ENCODE peak calls at places on chromosomes 4 and X, in seven cellular contexts. O, S, V, U, J, F and C are unnamed samples.

GRCh38 chrX:1026263-1027015 is 186.0 kb downstream of the CRLF2 start:
- DNase-seq in O (no peak), S (peak; percentile 63), V (no peak), U (peak; percentile 74), J (no peak), F (no peak), C (no peak)

GRCh38 chr4:48340276-48340904 is 939 bp upstream of the SLAIN2 start:
- DNase-seq in O (no peak), S (peak; percentile 50), V (peak; percentile 75), U (no peak), J (peak; percentile 66), F (peak; percentile 89), C (no peak)

GRCh38 chr4:128061566-128062536 is 739 bp downstream of the LARP1B start:
- DNase-seq in O (peak; percentile 43), S (peak; percentile 79), V (peak; percentile 74), U (peak; percentile 69), J (peak; percentile 73), F (peak; percentile 81), C (peak; percentile 78)

GRCh38 chrX:14017399-14017798 is 12.3 kb downstream of the GEMIN8 start:
- DNase-seq in O (no peak), S (no peak), V (no peak), U (no peak), J (no peak), F (no peak), C (no peak)

GRCh38 chr4:151004222-151004621 is 10.9 kb downstream of the LRBA start:
- DNase-seq in O (peak; percentile 12), S (no peak), V (no peak), U (no peak), J (no peak), F (peak; percentile 41), C (no peak)

GRCh38 chr4:47075241-47075640 is 43.9 kb downstream of the GABRB1 start:
- DNase-seq in O (no peak), S (no peak), V (no peak), U (peak; percentile 3), J (no peak), F (no peak), C (no peak)

GRCh38 chrX:148823986-148824385 is 323.6 kb downstream of the AFF2 start:
- DNase-seq in O (no peak), S (no peak), V (no peak), U (no peak), J (no peak), F (no peak), C (no peak)

GRCh38 chrX:129957241-129958099 is 25.0 kb upstream of the BCORL1 start:
- DNase-seq in O (peak; percentile 15), S (peak; percentile 77), V (peak; percentile 68), U (peak; percentile 69), J (peak; percentile 87), F (peak; percentile 66), C (peak; percentile 84)

GRCh38 chr4:185282968-185283367 is 73.6 kb downstream of the SNX25 start:
- DNase-seq in O (no peak), S (no peak), V (no peak), U (no peak), J (peak; percentile 37), F (peak; percentile 20), C (no peak)

GRCh38 chr4:89765966-89766365 is 71.0 kb downstream of the SNCA start:
- DNase-seq in O (no peak), S (no peak), V (no peak), U (no peak), J (no peak), F (peak; percentile 68), C (no peak)

GRCh38 chr4:153151535-153152452 is 52.4 kb upstream of the TRIM2 start:
- DNase-seq in O (no peak), S (no peak), V (peak; percentile 92), U (no peak), J (peak; percentile 98), F (peak; percentile 45), C (peak; percentile 39)

GRCh38 chr4:40576651-40577480 is 52.8 kb downstream of the RBM47 start:
- DNase-seq in O (peak; percentile 66), S (peak; percentile 56), V (peak; percentile 93), U (peak; percentile 82), J (peak; percentile 41), F (peak; percentile 92), C (no peak)

GRCh38 chr4:118756958-118757357 is 71.8 kb downstream of the METTL14 start:
- DNase-seq in O (no peak), S (no peak), V (no peak), U (no peak), J (no peak), F (no peak), C (no peak)

GRCh38 chr4:165440415-165440882 is 61.6 kb downstream of the CPE start:
- DNase-seq in O (peak; percentile 42), S (no peak), V (peak; percentile 18), U (no peak), J (peak; percentile 21), F (peak; percentile 65), C (peak; percentile 36)

GRCh38 chr4:112509243-112510190 is 6.5 kb downstream of the NEUROG2 start:
- DNase-seq in O (no peak), S (no peak), V (no peak), U (no peak), J (peak; percentile 59), F (peak; percentile 59), C (peak; percentile 49)

GRCh38 chrX:154541896-154542722 is 4.5 kb downstream of the G6PD start:
- DNase-seq in O (peak; percentile 34), S (no peak), V (peak; percentile 68), U (no peak), J (no peak), F (peak; percentile 79), C (no peak)

GRCh38 chrX:12421918-12422317 is 283.6 kb downstream of the FRMPD4 start:
- DNase-seq in O (no peak), S (no peak), V (no peak), U (no peak), J (no peak), F (no peak), C (no peak)

GRCh38 chrX:10110984-10111363 is 45.8 kb upstream of the CLCN4 start:
- DNase-seq in O (no peak), S (no peak), V (no peak), U (peak; percentile 57), J (no peak), F (peak; percentile 43), C (no peak)

GRCh38 chrX:39399387-39399786 is 598.1 kb downstream of the MID1IP1 start:
- DNase-seq in O (no peak), S (no peak), V (no peak), U (no peak), J (no peak), F (no peak), C (no peak)

GRCh38 chr4:98919996-98920395 is 8.9 kb downstream of the EIF4E start:
- DNase-seq in O (no peak), S (no peak), V (no peak), U (no peak), J (no peak), F (peak; percentile 58), C (no peak)

GRCh38 chr4:81039351-81040174 is 9.1 kb downstream of the BMP3 start:
- DNase-seq in O (no peak), S (peak; percentile 85), V (peak; percentile 19), U (no peak), J (peak; percentile 11), F (peak; percentile 17), C (no peak)

GRCh38 chr4:81038636-81039350 is 8.3 kb downstream of the BMP3 start:
- DNase-seq in O (no peak), S (no peak), V (no peak), U (no peak), J (no peak), F (peak; percentile 8), C (no peak)

GRCh38 chr4:81042578-81043365 is 12.3 kb downstream of the BMP3 start:
- DNase-seq in O (no peak), S (no peak), V (no peak), U (no peak), J (no peak), F (no peak), C (no peak)

GRCh38 chr4:81040175-81040659 is 9.7 kb downstream of the BMP3 start:
- DNase-seq in O (no peak), S (peak; percentile 82), V (peak; percentile 49), U (peak; percentile 45), J (peak; percentile 71), F (peak; percentile 68), C (peak; percentile 15)
- H3K9me2 ChIP-seq in O (no peaks in the 10 kb centered on the region), S (no peaks in the 10 kb centered on the region), V (no peaks in the 10 kb centered on the region), U (no peaks in the 10 kb centered on the region), J (no peaks in the 10 kb centered on the region), F (no peaks in the 10 kb centered on the region), C (no peaks in the 10 kb centered on the region)

DNA sequence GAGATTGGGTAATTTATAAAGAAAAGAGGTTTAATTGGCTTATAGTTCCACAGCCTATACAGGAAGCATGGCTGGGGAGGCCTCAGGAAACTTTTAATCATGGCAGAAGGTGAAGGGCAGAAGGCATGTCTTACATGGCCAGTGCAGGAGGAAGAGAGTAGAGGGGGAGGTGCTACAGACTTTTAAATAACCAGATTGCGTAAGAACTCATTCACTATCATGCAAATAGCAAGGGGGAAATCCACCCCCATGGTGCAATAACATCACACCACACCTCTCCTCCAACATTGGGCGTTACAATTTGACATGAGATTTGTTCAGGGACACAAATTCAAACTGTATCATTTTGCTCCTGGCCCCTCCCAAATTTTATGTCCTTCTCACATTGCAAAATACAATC is 353.8 kb upstream of the PABPC5 start:
- DNase-seq in O (no peak), S (no peak), V (no peak), U (no peak), J (no peak), F (no peak), C (no peak)
- H2AFZ ChIP-seq in O (no peak overlapping the region), S (no peak overlapping the region), V (no peak overlapping the region), U (no peak overlapping the region), J (no peak overlapping the region), F (no peak overlapping the region), C (no peak overlapping the region)

DNA sequence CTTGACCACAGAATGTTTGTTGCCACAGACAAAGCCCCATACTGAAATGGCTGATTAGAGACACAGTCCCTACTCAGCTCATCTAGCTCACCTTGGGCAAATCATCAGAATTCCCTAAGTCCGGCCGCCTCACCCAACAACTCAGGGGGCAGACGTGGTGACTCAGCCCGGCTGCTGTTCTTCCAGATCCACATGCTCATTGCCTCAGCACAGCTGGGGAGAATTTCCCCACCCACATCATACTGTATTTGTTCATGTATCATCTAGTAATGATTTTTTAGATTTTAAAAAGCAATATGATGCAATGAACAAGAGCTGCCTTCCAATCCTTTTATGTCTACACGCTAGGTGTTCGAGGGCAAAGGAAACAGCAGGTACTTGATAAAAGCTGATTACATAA is 333.8 kb upstream of the TENM3 start:
- DNase-seq in O (no peak), S (no peak), V (peak; percentile 55), U (no peak), J (no peak), F (peak; percentile 40), C (no peak)
- H3K9me2 ChIP-seq in O (no peaks in the 10 kb centered on the region), S (no peaks in the 10 kb centered on the region), V (no peaks in the 10 kb centered on the region), U (no peaks in the 10 kb centered on the region), J (no peaks in the 10 kb centered on the region), F (no peaks in the 10 kb centered on the region), C (no peaks in the 10 kb centered on the region)

DNA sequence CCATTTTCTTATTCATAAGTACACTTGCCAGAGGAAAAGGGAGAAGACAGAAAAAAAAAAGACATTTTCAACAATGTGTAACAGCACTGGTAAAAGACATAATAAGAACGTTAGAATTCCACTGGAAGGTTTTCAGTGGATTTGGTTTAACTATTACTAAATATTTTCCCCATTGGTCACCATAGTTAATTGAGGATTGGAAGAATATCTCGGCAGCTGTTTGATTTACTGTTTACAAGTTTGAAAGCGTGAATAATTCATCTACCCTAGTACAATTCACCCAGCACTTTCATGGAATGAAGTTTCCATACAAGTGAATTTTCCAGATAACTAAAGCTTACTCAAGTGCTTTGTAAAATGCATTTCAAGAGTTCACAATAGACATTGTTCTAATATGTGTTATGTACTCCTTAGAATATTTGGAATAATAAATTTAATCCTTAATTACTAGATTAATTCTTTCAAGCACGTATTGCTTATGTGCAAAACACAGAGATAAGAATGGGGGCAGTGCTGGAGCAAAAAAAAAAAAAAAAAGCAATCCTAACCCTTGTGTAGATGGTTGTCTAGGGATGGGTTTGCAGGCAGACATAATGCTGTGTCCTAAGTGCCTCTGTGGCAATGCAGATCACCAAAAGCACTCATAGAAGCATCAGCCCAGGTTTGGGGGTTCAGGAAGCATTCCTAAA is 57.1 kb downstream of the ENPEP start:
- DNase-seq in O (no peak), S (no peak), V (no peak), U (no peak), J (no peak), F (no peak), C (no peak)
- H2AFZ ChIP-seq in O (no peak overlapping the region), S (peak overlapping the region; percentile 84), V (no peak overlapping the region), U (peak overlapping the region; percentile 7), J (no peak overlapping the region), F (peak overlapping the region; percentile 65), C (no peak overlapping the region)